ENCODE peak calls at places on chromosomes 3 and 15, in ten cellular contexts. L, C, G, X, S, R, I, H, N and T are unnamed samples.

GRCh38 chr3:7207928-7208327 is 347.0 kb downstream of the GRM7 start:
- DNase-seq in N (no peak), R (no peak), G (no peak), H (no peak), X (no peak), I (no peak), L (no peak), C (no peak), S (no peak), T (no peak)

GRCh38 chr3:107674371-107674770 is 151.6 kb downstream of the BBX start:
- DNase-seq in L (peak), X (no peak), R (peak), S (peak), H (no peak), G (peak), C (no peak), I (no peak), N (peak), T (no peak)

GRCh38 chr15:100334456-100334855 is 7.3 kb downstream of the ADAMTS17 start:
- DNase-seq in L (no peak), G (no peak), C (no peak), I (no peak), S (no peak), X (no peak), H (no peak), N (no peak), R (no peak), T (no peak)

GRCh38 chr15:38069506-38069905 is 135.1 kb downstream of the TMCO5A start:
- DNase-seq in X (peak), N (peak), C (no peak), H (peak), R (peak), I (no peak), G (peak), S (peak), L (peak), T (peak)

GRCh38 chr3:171290680-171291079 is 169.5 kb downstream of the TNIK start:
- DNase-seq in H (no peak), I (no peak), L (no peak), C (no peak), R (no peak), N (no peak), X (no peak), S (no peak), G (no peak), T (no peak)

GRCh38 chr3:37291275-37291700 is 116.9 kb upstream of the LRRFIP2 start:
- DNase-seq in N (peak), G (peak), C (no peak), H (no peak), S (peak), R (no peak), I (no peak), L (peak), X (peak), T (no peak)

GRCh38 chr15:29089731-29090616 is 179.6 kb downstream of the NSMCE3 start:
- DNase-seq in S (peak), H (no peak), R (peak), N (peak), C (no peak), L (peak), I (peak), G (peak), X (no peak), T (no peak)

GRCh38 chr3:42228796-42229195 is 37.2 kb downstream of the CCK start:
- DNase-seq in S (peak), R (no peak), C (no peak), N (no peak), L (peak), H (no peak), G (no peak), I (peak), X (peak), T (no peak)

GRCh38 chr3:113552851-113553250 is 20.5 kb downstream of the SIDT1 start:
- DNase-seq in N (no peak), R (no peak), X (peak), C (peak), G (no peak), I (peak), S (no peak), H (no peak), L (no peak), T (no peak)

GRCh38 chr15:64096486-64097431 is 977 bp downstream of the SNX1 start:
- DNase-seq in H (no peak), L (peak), N (peak), I (peak), R (peak), X (peak), C (no peak), G (no peak), S (peak), T (no peak)

GRCh38 chr3:13069495-13069894 is 3.7 kb downstream of the IQSEC1 start:
- DNase-seq in C (peak), N (no peak), H (no peak), S (no peak), X (no peak), I (no peak), L (no peak), R (no peak), G (no peak), T (no peak)

GRCh38 chr3:71288269-71288930 is 295.1 kb downstream of the FOXP1 start:
- DNase-seq in I (no peak), X (no peak), R (no peak), G (no peak), S (peak), N (peak), C (no peak), H (no peak), L (peak), T (no peak)

GRCh38 chr15:99029358-99029871 is 21.8 kb upstream of the PGPEP1L start:
- DNase-seq in S (no peak), X (no peak), N (no peak), H (no peak), C (no peak), G (no peak), I (no peak), R (no peak), L (no peak), T (no peak)

GRCh38 chr15:25795712-25796111 is 67.4 kb downstream of the ATP10A start:
- DNase-seq in R (no peak), X (no peak), C (no peak), I (no peak), N (no peak), H (no peak), S (no peak), G (no peak), L (no peak), T (no peak)

GRCh38 chr3:57729339-57730039 is 26.6 kb upstream of the SLMAP start:
- DNase-seq in X (no peak), N (peak), G (no peak), H (no peak), R (no peak), C (no peak), L (peak), S (peak), I (no peak), T (no peak)

GRCh38 chr15:32908135-32908801 is 190.5 kb downstream of the GREM1 start:
- DNase-seq in C (no peak), S (peak), L (peak), G (peak), X (no peak), I (no peak), N (peak), H (no peak), R (no peak), T (no peak)

GRCh38 chr15:101618861-101619614 is 33.1 kb downstream of the TM2D3 start:
- DNase-seq in G (no peak), L (no peak), I (no peak), S (no peak), C (no peak), X (no peak), R (no peak), N (no peak), H (no peak), T (no peak)

GRCh38 chr3:146803746-146804145 is 198.6 kb upstream of the PLSCR5 start:
- DNase-seq in R (peak), C (no peak), X (no peak), N (peak), G (peak), I (peak), L (peak), S (peak), H (no peak), T (no peak)

GRCh38 chr3:142931222-142931621 is 32.3 kb downstream of the PAQR9 start:
- DNase-seq in R (no peak), I (peak), X (peak), C (no peak), N (no peak), S (no peak), G (no peak), L (no peak), H (no peak), T (no peak)

GRCh38 chr3:12553921-12554391 is 2.9 kb upstream of the MKRN2 start:
- DNase-seq in R (peak), I (peak), X (peak), L (no peak), S (peak), C (no peak), N (peak), H (peak), G (peak), T (peak)

GRCh38 chr3:113560845-113561623 is 28.7 kb downstream of the SIDT1 start:
- DNase-seq in S (no peak), G (peak), C (no peak), R (no peak), X (peak), L (no peak), N (no peak), H (no peak), I (peak), T (no peak)

GRCh38 chr3:7285502-7285901 is 424.6 kb downstream of the GRM7 start:
- DNase-seq in R (peak), L (no peak), X (peak), C (no peak), H (no peak), G (peak), S (no peak), I (peak), N (no peak), T (no peak)

GRCh38 chr3:56347219-56347871 is 120.9 kb downstream of the ERC2 start:
- DNase-seq in N (no peak), X (peak), I (peak), C (no peak), R (peak), H (no peak), G (no peak), L (no peak), S (no peak), T (no peak)

GRCh38 chr3:171862993-171863521 is 19.9 kb downstream of the TMEM212 start:
- DNase-seq in N (peak), X (no peak), H (no peak), C (no peak), G (peak), S (peak), L (peak), R (peak), I (peak), T (no peak)

GRCh38 chr15:29687204-29687768 is 135.0 kb downstream of the TJP1 start:
- DNase-seq in G (no peak), X (no peak), R (no peak), H (no peak), N (no peak), I (no peak), C (no peak), S (no peak), L (no peak), T (peak)

GRCh38 chr15:19987389-19988048 is 554.1 kb downstream of the GOLGA6L6 start:
- DNase-seq in X (no peak), S (no peak), H (no peak), L (no peak), R (no peak), G (no peak), I (peak), C (no peak), N (no peak), T (no peak)

GRCh38 chr3:129481783-129482332 is 41.8 kb downstream of the IFT122 start:
- DNase-seq in I (peak), S (peak), R (no peak), X (peak), L (no peak), H (peak), C (peak), G (peak), N (peak), T (peak)

GRCh38 chr3:197874653-197875052 is 75.3 kb upstream of the RPL35A start:
- DNase-seq in L (no peak), S (no peak), R (no peak), N (no peak), G (no peak), C (no peak), H (no peak), I (no peak), X (no peak), T (no peak)

GRCh38 chr15:22258402-22259150 is 178.2 kb downstream of the OR4M2 start:
- DNase-seq in I (no peak), G (no peak), N (no peak), L (no peak), S (no peak), C (no peak), H (no peak), R (no peak), X (no peak), T (no peak)

GRCh38 chr3:134427400-134428111 is 53.3 kb upstream of the AMOTL2 start:
- DNase-seq in C (no peak), G (peak), N (peak), H (no peak), L (peak), R (no peak), I (no peak), S (peak), X (peak), T (peak)

GRCh38 chr15:62135532-62136134 is 29.5 kb downstream of the C2CD4B start:
- DNase-seq in S (peak), N (peak), G (peak), C (no peak), L (peak), H (no peak), R (no peak), X (peak), I (no peak), T (no peak)

GRCh38 chr3:147816770-147817169 is 407.6 kb downstream of the ZIC1 start:
- DNase-seq in X (no peak), G (peak), N (no peak), I (no peak), R (no peak), L (no peak), C (no peak), H (no peak), S (peak), T (peak)

GRCh38 chr3:123442125-123442524 is 6.8 kb downstream of the ADCY5 start:
- DNase-seq in S (no peak), N (no peak), L (no peak), C (no peak), I (no peak), H (no peak), X (no peak), G (no peak), R (no peak), T (no peak)

GRCh38 chr3:129429597-129429996 is 1.2 kb upstream of the EFCAB12 start:
- DNase-seq in L (no peak), X (no peak), R (no peak), H (no peak), G (no peak), S (no peak), N (no peak), I (peak), C (no peak), T (no peak)

GRCh38 chr15:70892002-70892911 is at the start of the genes LRRC49 and THAP10:
- DNase-seq in H (peak), L (peak), G (peak), S (peak), C (no peak), X (peak), N (peak), R (peak), I (peak), T (peak)

GRCh38 chr15:44593042-44593736 is 56.2 kb downstream of the EIF3J start:
- DNase-seq in H (no peak), L (no peak), N (no peak), C (peak), R (no peak), I (no peak), G (peak), X (peak), S (peak), T (no peak)

GRCh38 chr3:158983480-158983879 is 181.6 kb downstream of the MFSD1 start:
- DNase-seq in R (no peak), G (no peak), H (no peak), S (no peak), N (no peak), L (no peak), I (no peak), X (no peak), C (no peak), T (no peak)

GRCh38 chr3:195853036-195853435 is 41.3 kb upstream of the MUC4 start:
- DNase-seq in S (no peak), H (no peak), X (no peak), R (no peak), C (no peak), N (no peak), I (no peak), G (no peak), L (no peak), T (no peak)

GRCh38 chr3:195853930-195854478 is 42.3 kb upstream of the MUC4 start:
- DNase-seq in S (no peak), G (no peak), I (no peak), L (no peak), N (no peak), C (no peak), H (no peak), X (no peak), R (no peak), T (no peak)

GRCh38 chr3:195856410-195857084 is 44.8 kb upstream of the MUC4 start:
- DNase-seq in R (no peak), X (no peak), N (no peak), C (no peak), S (no peak), I (no peak), L (no peak), H (no peak), G (no peak), T (no peak)

GRCh38 chr3:195854628-195855300 is 43.0 kb upstream of the MUC4 start:
- DNase-seq in S (no peak), L (no peak), G (no peak), H (no peak), X (no peak), R (no peak), I (no peak), N (no peak), C (no peak), T (no peak)

DNA sequence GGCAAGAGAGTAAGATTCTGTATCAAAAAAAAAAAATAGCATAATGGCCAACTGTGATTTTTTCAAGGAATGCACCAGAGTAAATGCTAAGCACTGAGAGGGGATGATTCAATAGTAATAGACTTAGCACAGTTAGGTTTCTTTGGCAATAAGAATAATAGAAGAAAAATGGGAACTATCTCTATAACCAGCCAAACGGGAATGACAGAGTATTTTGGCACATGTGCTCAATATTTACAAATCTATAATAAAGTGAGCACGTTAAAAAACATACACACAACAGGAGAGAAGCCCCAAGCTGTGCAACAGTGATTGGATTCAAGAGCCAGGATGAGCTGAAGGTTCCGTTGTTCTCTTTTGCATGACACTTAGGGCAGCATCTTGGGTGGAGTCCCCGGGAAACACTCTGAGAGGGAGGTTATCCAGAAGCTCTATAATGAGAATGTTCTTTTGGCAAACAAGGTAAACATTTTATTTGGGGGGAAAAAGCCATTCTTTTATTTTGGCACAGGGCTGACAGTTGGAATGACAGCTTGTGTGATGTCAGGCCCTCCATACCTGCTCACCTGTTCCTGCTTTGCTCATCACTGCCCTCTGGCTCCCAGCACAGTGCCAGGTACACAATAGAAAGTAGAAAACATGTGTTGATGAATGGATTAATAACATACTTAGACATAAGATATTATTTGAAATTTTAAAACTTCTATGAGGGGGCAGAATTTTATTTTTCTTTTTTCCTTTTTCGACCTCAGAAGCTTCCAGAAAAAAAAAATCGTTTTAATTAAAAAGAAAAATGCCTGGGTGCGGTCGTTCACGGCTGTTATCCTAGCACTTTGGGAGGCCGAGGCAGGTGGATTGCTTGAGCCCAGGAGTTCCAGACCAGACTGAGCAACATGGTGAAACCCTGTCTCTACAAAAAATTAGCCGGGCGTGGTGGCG is 44.0 kb upstream of the MUC4 start:
- DNase-seq in H (no peak), R (no peak), I (no peak), C (no peak), G (no peak), N (no peak), S (no peak), L (no peak), X (peak), T (no peak)
- TF ChIP-seq CTCF in H (no peak), R (no peak), I (peak), C (no peak), G (no peak), N (no peak), S (no peak), L (no peak), X (peak), T (no peak)

GRCh38 chr15:79846539-79846938 is 50.3 kb downstream of the MTHFS start:
- DNase-seq in S (no peak), G (no peak), H (no peak), I (no peak), X (no peak), N (no peak), R (no peak), L (no peak), C (no peak), T (no peak)

GRCh38 chr15:79849789-79850188 is 47.0 kb downstream of the MTHFS start:
- DNase-seq in C (no peak), I (peak), N (peak), H (no peak), S (peak), G (peak), X (peak), R (peak), L (peak), T (no peak)

GRCh38 chr15:79844221-79844620 is 52.6 kb downstream of the MTHFS start:
- DNase-seq in R (no peak), C (no peak), L (no peak), G (no peak), H (no peak), X (no peak), S (no peak), N (no peak), I (no peak), T (no peak)
- H3K4me3 ChIP-seq in R (no peak), C (no peak), L (no peak), G (no peak), H (no peak), X (no peak), S (no peak), N (no peak), I (no peak), T (no peak)

DNA sequence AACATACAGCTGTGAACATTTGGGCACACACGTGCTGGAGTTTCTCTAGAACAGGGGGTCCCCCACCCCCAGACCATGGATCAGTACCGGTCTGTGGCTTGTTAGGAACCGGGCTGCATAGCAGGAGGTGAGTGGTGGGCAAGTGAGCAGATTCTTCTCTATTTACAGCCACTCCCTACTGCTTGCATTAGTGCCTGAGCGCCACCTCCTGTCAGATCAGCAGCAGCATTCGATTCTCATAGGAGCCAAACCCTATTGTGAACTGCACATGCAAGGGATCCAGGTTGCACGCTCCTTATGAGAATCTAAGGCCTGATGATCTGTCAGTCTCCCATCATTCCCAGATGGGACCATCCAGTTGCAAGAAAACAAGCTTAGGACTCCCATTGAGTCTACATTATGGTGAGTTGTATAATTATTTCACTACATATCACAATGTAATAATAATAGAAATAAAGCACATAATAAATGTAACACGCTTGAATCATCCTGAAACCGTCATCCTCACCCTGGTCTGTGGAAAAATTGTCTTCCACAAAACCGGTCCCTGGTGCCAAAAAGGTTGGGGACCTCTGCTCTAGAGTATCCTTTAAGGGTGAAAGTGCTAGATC is 25.8 kb downstream of the CHRM5 start:
- DNase-seq in I (peak), R (peak), X (peak), S (peak), H (no peak), C (no peak), N (peak), L (peak), G (peak), T (no peak)
- TF ChIP-seq CTCF in I (peak), R (peak), X (peak), S (peak), H (peak), C (no peak), N (peak), L (peak), G (peak), T (no peak)

GRCh38 chr3:86800116-86800515 is 190.8 kb downstream of the VGLL3 start:
- DNase-seq in G (no peak), C (no peak), L (no peak), X (no peak), H (no peak), R (no peak), N (no peak), I (no peak), S (no peak), T (no peak)

GRCh38 chr3:86797946-86798345 is 193.0 kb downstream of the VGLL3 start:
- DNase-seq in C (no peak), S (no peak), X (peak), N (no peak), L (no peak), H (no peak), R (no peak), G (no peak), I (no peak), T (no peak)

GRCh38 chr3:86801921-86802320 is 189.0 kb downstream of the VGLL3 start:
- DNase-seq in G (peak), R (no peak), S (peak), L (peak), N (peak), H (no peak), I (no peak), C (no peak), X (no peak), T (no peak)
- H3K4me3 ChIP-seq in G (no peak), R (no peak), S (no peak), L (no peak), N (no peak), H (no peak), I (no peak), C (no peak), X (no peak), T (no peak)